ENCODE peak calls at places on chromosomes 5 and 9, in nine cellular contexts. W is CD8-positive, alpha-beta T cell; B is K562; N is stomach; O is psoas muscle; L is left ventricle myocardium inferior; X is astrocyte; E is cardiac fibroblast; I is tibial artery. A is an unnamed sample.

GRCh38 chr9:128078504-128079434 is 10.7 kb downstream of the SLC25A25 start:
- DNase-seq in X (peak), E (no peak), O (no peak), L (no peak), I (no peak), N (peak), B (peak), W (no peak), A (no peak)

GRCh38 chr5:137412136-137412535 is 87.0 kb downstream of the SPOCK1 start:
- DNase-seq in E (no peak), O (no peak), X (no peak), L (no peak), W (no peak), I (no peak), B (no peak), N (no peak), A (no peak)

GRCh38 chr5:122311400-122311887 is 593 bp upstream of the SNCAIP start:
- DNase-seq in E (no peak), B (no peak), N (no peak), O (no peak), L (no peak), I (no peak), W (no peak), X (no peak), A (no peak)

GRCh38 chr9:36037580-36038169 is 962 bp downstream of the RECK start:
- DNase-seq in I (no peak), E (peak), W (no peak), N (no peak), B (no peak), L (no peak), O (no peak), X (no peak), A (no peak)

GRCh38 chr9:74037274-74037673 is 459.9 kb upstream of the RORB start:
- DNase-seq in I (no peak), E (no peak), B (no peak), L (no peak), O (no peak), W (no peak), X (no peak), N (no peak), A (no peak)

GRCh38 chr5:41955432-41956024 is 30.4 kb downstream of the FBXO4 start:
- DNase-seq in N (no peak), O (no peak), X (no peak), I (no peak), L (no peak), E (no peak), W (no peak), B (no peak), A (no peak)

GRCh38 chr5:126354012-126354856 is 69.0 kb upstream of the GRAMD2B start:
- DNase-seq in O (no peak), X (peak), L (no peak), B (peak), E (peak), I (no peak), N (no peak), W (no peak), A (no peak)

GRCh38 chr5:82749453-82749852 is 327.7 kb downstream of the TMEM167A start:
- DNase-seq in O (no peak), B (no peak), N (no peak), L (no peak), E (peak), X (peak), I (no peak), W (no peak), A (no peak)

GRCh38 chr9:107971241-107971640 is 481.7 kb upstream of the KLF4 start:
- DNase-seq in B (no peak), O (no peak), L (no peak), E (no peak), W (no peak), X (no peak), I (no peak), N (no peak), A (no peak)

GRCh38 chr5:32042571-32042970 is 131.5 kb downstream of the GOLPH3 start:
- DNase-seq in N (no peak), L (no peak), I (peak), B (no peak), E (no peak), X (no peak), O (no peak), W (no peak), A (no peak)

GRCh38 chr5:78961743-78962142 is 23.4 kb downstream of the ARSB start:
- DNase-seq in O (no peak), L (no peak), B (no peak), W (no peak), E (peak), I (no peak), X (peak), N (no peak), A (no peak)

GRCh38 chr5:88786217-88786560 is 96.8 kb downstream of the MEF2C start:
- DNase-seq in L (no peak), X (peak), B (no peak), I (no peak), N (no peak), E (peak), W (no peak), O (no peak), A (no peak)

GRCh38 chr5:113022661-113023060 is 46.1 kb downstream of the DCP2 start:
- DNase-seq in X (peak), L (no peak), I (no peak), N (no peak), O (no peak), B (no peak), W (no peak), E (peak), A (no peak)

GRCh38 chr5:1515311-1515920 is 8.3 kb downstream of the LPCAT1 start:
- DNase-seq in N (peak), E (no peak), I (peak), O (peak), X (no peak), W (peak), B (no peak), L (peak), A (no peak)

GRCh38 chr5:1513326-1514026 is 10.3 kb downstream of the LPCAT1 start:
- DNase-seq in X (no peak), L (peak), B (no peak), W (no peak), O (peak), N (peak), E (no peak), I (no peak), A (no peak)

GRCh38 chr5:1512541-1513291 is 11.0 kb downstream of the LPCAT1 start:
- DNase-seq in E (no peak), O (peak), B (no peak), X (no peak), L (peak), N (peak), I (peak), W (peak), A (no peak)

GRCh38 chr5:1515921-1516571 is 7.7 kb downstream of the LPCAT1 start:
- DNase-seq in W (peak), O (peak), B (no peak), I (peak), L (peak), E (peak), N (peak), X (peak), A (no peak)

DNA sequence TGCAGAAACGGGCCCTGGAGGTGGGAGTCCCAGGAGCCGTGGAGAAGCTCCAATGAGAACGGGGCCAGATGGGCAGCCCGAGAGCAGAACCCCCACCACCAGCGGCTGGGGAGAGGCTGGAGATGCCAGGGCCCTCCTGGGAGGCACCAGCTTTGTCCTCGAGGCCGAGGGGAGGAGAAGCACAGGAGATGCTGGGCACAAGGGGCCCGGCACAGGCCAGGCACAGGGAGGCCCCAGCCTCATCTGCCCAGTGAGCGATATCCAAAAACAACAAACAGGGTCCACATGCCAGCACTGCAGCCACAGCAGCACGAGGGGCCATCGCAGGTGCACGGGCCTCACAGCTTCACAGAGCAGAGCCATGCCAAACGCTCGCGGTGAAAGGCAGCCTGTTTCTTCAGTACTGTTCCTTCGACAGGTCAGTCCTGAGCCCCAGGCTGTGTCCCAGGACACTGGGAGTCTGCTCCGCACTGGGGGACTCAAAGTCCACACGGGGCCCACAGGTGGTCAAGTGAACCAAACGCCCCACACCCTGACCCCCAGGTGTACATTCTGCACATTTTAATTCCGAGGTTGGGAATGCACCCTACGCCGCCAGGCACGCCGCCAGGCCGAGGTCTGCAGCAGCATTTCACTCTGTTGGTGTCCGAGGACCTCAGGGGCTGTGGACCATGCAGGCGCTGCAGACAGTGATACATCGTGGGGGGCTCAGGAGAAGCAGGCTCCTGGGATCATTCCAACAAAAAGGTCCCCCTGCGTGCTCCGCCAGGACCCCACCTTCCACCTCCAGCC is 9.5 kb downstream of the LPCAT1 start:
- DNase-seq in B (no peak), O (peak), L (peak), I (peak), N (peak), X (no peak), W (peak), E (no peak), A (no peak)
- H3K4me3 ChIP-seq in B (no peak), O (no peak), L (no peak), I (no peak), N (no peak), X (no peak), W (no peak), E (no peak), A (no peak)

GRCh38 chr9:77602852-77603251 is 45.3 kb downstream of the GNA14 start:
- DNase-seq in L (no peak), X (no peak), I (no peak), B (no peak), O (no peak), W (no peak), N (no peak), E (no peak), A (no peak)

GRCh38 chr9:77604316-77604715 is 43.8 kb downstream of the GNA14 start:
- DNase-seq in X (peak), E (no peak), O (no peak), N (no peak), I (no peak), W (no peak), B (no peak), L (no peak), A (no peak)

GRCh38 chr9:77601476-77602056 is 46.6 kb downstream of the GNA14 start:
- DNase-seq in O (no peak), E (peak), I (no peak), X (no peak), W (no peak), L (no peak), B (no peak), N (no peak), A (no peak)

GRCh38 chr9:77606526-77606925 is 41.6 kb downstream of the GNA14 start:
- DNase-seq in I (no peak), X (no peak), W (no peak), N (no peak), E (no peak), O (no peak), L (no peak), B (no peak), A (no peak)

DNA sequence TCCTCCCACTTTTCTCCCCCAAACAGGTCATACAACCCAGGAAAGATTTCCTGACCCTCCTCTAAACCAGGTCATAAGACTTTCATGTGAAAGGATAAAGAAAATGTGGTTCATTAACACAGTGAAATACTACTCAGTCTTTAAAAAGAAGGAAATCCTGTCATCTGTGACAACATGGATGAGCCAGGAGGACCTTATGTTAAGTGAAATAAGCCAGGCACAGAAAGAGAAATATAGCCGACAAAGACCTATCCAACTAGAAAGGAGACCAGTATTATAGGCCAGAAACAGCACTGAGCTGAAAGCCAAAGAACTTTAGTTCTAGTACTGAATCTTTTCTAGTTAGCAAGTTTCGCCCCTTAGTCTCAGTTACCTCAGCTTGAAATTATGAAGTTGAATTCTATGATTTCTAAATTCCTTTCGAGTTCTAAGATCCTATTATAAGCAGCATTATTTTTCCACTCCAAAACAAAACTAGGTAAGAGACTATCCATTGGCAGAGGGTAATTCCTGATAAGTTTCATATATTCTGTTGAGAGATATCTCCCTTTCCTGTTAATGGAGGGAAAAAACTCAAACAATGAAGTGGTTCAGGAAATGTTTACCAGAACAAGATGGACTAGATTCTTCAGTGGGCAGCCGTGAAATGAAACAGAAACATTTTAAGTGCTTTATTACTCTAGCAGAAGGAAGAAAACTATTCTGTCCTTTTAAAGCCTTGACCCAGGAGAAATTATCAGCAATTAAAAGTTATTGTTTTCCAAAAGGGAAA is 42.5 kb downstream of the GNA14 start:
- DNase-seq in N (no peak), E (no peak), X (no peak), L (no peak), O (no peak), W (no peak), B (no peak), I (no peak), A (no peak)
- H3K4me3 ChIP-seq in N (no peak), E (no peak), X (no peak), L (no peak), O (no peak), W (no peak), B (no peak), I (no peak), A (no peak)

GRCh38 chr9:110126986-110127864 is 80.7 kb downstream of the C9orf152 start:
- DNase-seq in E (peak), L (peak), X (peak), W (no peak), I (peak), B (no peak), N (peak), O (peak), A (no peak)

GRCh38 chr9:110130211-110130610 is 77.7 kb downstream of the C9orf152 start:
- DNase-seq in W (no peak), E (no peak), X (no peak), O (no peak), I (no peak), L (no peak), N (no peak), B (no peak), A (no peak)

GRCh38 chr9:110130791-110131416 is 77.1 kb downstream of the C9orf152 start:
- DNase-seq in X (no peak), W (no peak), L (no peak), B (no peak), O (no peak), N (no peak), E (no peak), I (no peak), A (no peak)

GRCh38 chr9:110129460-110129859 is 78.5 kb downstream of the C9orf152 start:
- DNase-seq in B (no peak), O (no peak), I (no peak), N (no peak), L (no peak), W (no peak), X (no peak), E (no peak), A (no peak)

DNA sequence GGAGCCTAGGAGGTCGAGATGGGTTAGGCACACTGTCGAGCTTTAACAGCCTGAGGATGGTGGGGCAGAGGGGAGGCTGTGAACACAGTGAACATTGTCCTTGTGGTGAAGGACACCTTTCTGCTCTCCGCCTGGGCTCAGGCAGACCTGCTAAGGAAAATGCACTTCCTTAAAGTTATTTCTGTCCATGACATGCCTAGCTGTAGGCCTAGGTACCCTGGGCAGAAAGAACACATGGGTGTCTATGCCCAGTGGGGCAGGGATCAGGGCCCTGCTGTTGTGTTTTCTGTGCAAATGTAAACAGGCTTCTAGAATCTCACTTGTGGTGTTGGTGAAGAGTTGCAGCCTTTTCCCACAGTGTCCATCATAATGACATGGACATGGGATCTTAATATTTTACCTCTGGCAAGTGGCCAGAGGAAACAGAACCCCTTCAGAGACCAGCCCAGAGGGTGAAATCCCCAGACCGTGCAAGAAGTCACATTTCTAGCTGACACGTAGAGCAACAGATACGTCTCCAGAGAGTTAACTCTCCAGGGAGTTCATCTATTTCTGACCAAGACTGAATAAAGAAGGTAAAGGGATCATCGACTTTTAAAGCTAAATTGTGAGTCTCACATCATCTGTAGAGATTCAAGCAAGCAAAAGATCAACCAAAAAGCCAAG is 79.2 kb downstream of the C9orf152 start:
- DNase-seq in E (peak), B (no peak), I (no peak), L (no peak), O (no peak), W (no peak), N (no peak), X (no peak), A (no peak)
- H3K4me3 ChIP-seq in E (no peak), B (no peak), I (peak), L (peak), O (peak), W (no peak), N (no peak), X (no peak), A (no peak)

GRCh38 chr9:132160802-132161742 is 786 bp upstream of the NTNG2 start:
- DNase-seq in X (peak), W (peak), L (no peak), E (peak), O (peak), B (no peak), I (peak), N (peak), A (no peak)
- H3K4me3 ChIP-seq in X (peak), W (peak), L (peak), E (peak), O (peak), B (no peak), I (peak), N (peak), A (peak)

GRCh38 chr5:5181650-5182324 is 41.7 kb downstream of the ADAMTS16 start:
- DNase-seq in B (no peak), W (no peak), I (no peak), X (no peak), O (no peak), E (no peak), N (no peak), L (no peak), A (no peak)

GRCh38 chr5:5179079-5179478 is 38.9 kb downstream of the ADAMTS16 start:
- DNase-seq in B (no peak), I (no peak), X (no peak), L (no peak), O (no peak), N (no peak), E (no peak), W (no peak), A (no peak)

GRCh38 chr5:5178580-5178979 is 38.5 kb downstream of the ADAMTS16 start:
- DNase-seq in B (no peak), X (no peak), O (no peak), I (no peak), W (no peak), E (no peak), N (no peak), L (no peak), A (no peak)

GRCh38 chr5:5178121-5178520 is 38.0 kb downstream of the ADAMTS16 start:
- DNase-seq in O (no peak), B (no peak), E (no peak), I (no peak), N (peak), W (no peak), X (peak), L (no peak), A (no peak)

DNA sequence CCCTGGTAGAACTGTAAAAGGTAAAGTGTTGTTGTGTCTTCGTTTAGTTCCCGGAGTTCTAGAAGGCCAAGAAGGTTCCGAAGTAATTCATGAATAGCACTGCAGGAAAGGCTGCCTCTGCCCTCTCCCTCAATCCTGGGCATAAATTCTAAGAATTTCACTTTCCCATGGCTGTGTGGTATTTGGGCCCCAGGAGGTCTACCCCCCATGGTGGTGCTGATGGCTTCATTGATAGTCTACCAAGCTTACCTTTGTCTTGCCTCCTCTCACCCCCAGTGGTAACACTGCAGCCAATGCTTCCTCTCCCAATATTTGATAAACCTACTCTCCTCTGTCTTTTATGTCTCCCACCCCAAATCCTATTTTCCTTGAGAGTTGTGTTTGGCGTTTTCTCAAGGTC is 39.5 kb downstream of the ADAMTS16 start:
- DNase-seq in X (no peak), L (no peak), N (no peak), I (no peak), O (no peak), E (no peak), W (no peak), B (no peak), A (peak)
- H3K4me3 ChIP-seq in X (no peak), L (no peak), N (no peak), I (no peak), O (no peak), E (no peak), W (no peak), B (no peak), A (no peak)

GRCh38 chr5:68746220-68747076 is 347.4 kb upstream of the SLC30A5 start:
- DNase-seq in I (no peak), W (no peak), X (no peak), B (no peak), N (no peak), L (no peak), O (no peak), E (no peak), A (no peak)

GRCh38 chr5:68751651-68752050 is 342.2 kb upstream of the SLC30A5 start:
- DNase-seq in B (no peak), O (no peak), X (no peak), W (no peak), I (no peak), L (no peak), N (no peak), E (no peak), A (no peak)

GRCh38 chr5:68749076-68749475 is 344.7 kb upstream of the SLC30A5 start:
- DNase-seq in I (no peak), B (no peak), X (no peak), W (no peak), N (no peak), E (no peak), L (no peak), O (no peak), A (no peak)

GRCh38 chr5:68747077-68747420 is 346.8 kb upstream of the SLC30A5 start:
- DNase-seq in W (no peak), X (no peak), N (no peak), O (no peak), E (no peak), L (no peak), I (no peak), B (no peak), A (no peak)

DNA sequence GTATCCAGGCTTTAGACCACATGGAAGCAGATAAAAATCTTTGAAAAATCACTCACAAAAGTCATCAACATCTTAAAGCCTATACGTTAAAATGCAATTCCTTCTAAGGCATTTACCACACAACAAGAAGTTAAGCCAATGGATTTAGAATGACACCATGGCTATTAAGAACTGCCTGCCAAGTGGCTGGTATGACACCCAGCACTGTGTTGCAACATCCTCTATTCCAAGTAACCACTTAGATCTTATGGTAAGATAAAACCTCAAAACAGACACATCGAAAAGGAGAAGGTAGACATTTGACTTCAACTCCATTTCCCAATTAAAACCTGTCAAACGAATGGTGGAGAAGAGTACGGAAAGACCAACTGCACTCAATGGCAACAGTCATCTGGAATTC is 344.2 kb upstream of the SLC30A5 start:
- DNase-seq in I (no peak), B (no peak), E (no peak), W (no peak), X (no peak), N (no peak), L (no peak), O (no peak), A (no peak)
- H3K4me3 ChIP-seq in I (no peak), B (no peak), E (no peak), W (no peak), X (no peak), N (no peak), L (no peak), O (peak), A (no peak)